ENCODE peak calls at places on chromosomes 1 and 21, in eight cellular contexts. M, U, F, Z, D, N, K and T are unnamed samples. For H3K4me1, the result is how much of the 10 kb centered on the place peaks cover.

GRCh38 chr1:241551759-241552638 is 19.8 kb downstream of the KMO start:
- DNase-seq in M (no peak), U (peak), F (no peak), Z (peak), D (peak), N (no peak), K (peak), T (no peak)

GRCh38 chr1:203046984-203047630 is 20.8 kb downstream of the PPFIA4 start:
- DNase-seq in M (no peak), U (no peak), F (no peak), Z (no peak), D (no peak), N (no peak), K (no peak), T (no peak)

GRCh38 chr1:226986496-226987178 is 46.5 kb downstream of the COQ8A start:
- DNase-seq in M (no peak), U (no peak), F (no peak), Z (no peak), D (no peak), N (no peak), K (no peak), T (no peak)

GRCh38 chr1:15684468-15685283 is 556 bp downstream of the PLEKHM2 start:
- DNase-seq in M (peak), U (peak), F (peak), Z (peak), D (peak), N (peak), K (peak), T (peak)

GRCh38 chr1:113452921-113453770 is 62.8 kb downstream of the MAGI3 start:
- DNase-seq in M (no peak), U (no peak), F (no peak), Z (peak), D (no peak), N (peak), K (peak), T (no peak)

GRCh38 chr1:3069491-3070303 is 694 bp downstream of the PRDM16 start:
- DNase-seq in M (peak), U (peak), F (peak), Z (peak), D (peak), N (peak), K (peak), T (no peak)

GRCh38 chr1:160400646-160401486 is 502 bp downstream of the VANGL2 start:
- DNase-seq in M (peak), U (no peak), F (peak), Z (peak), D (no peak), N (peak), K (no peak), T (no peak)

GRCh38 chr1:243917177-243917862 is 67.3 kb upstream of the AKT3 start:
- DNase-seq in M (peak), U (peak), F (no peak), Z (peak), D (peak), N (peak), K (no peak), T (no peak)

GRCh38 chr1:221850788-221851187 is 108.9 kb upstream of the DUSP10 start:
- DNase-seq in M (no peak), U (no peak), F (no peak), Z (no peak), D (no peak), N (no peak), K (no peak), T (no peak)

GRCh38 chr21:25298512-25299491 is 308.5 kb downstream of the MRPL39 start:
- DNase-seq in M (no peak), U (no peak), F (no peak), Z (no peak), D (no peak), N (no peak), K (no peak), T (no peak)

GRCh38 chr21:45449658-45450502 is 44.9 kb downstream of the COL18A1 start:
- DNase-seq in M (no peak), U (peak), F (peak), Z (no peak), D (peak), N (no peak), K (peak), T (no peak)

GRCh38 chr1:183635112-183635605 is 424 bp downstream of the ARPC5 start:
- DNase-seq in M (no peak), U (peak), F (peak), Z (peak), D (peak), N (peak), K (peak), T (peak)

GRCh38 chr1:204103121-204103741 is 30.3 kb downstream of the SOX13 start:
- DNase-seq in M (no peak), U (no peak), F (no peak), Z (no peak), D (no peak), N (no peak), K (no peak), T (no peak)

GRCh38 chr1:194469282-194469681 is 1282.9 kb upstream of the B3GALT2 start:
- DNase-seq in M (no peak), U (no peak), F (no peak), Z (no peak), D (no peak), N (no peak), K (no peak), T (no peak)

GRCh38 chr1:91741301-91741700 is 144.7 kb downstream of the TGFBR3 start:
- DNase-seq in M (no peak), U (no peak), F (no peak), Z (no peak), D (no peak), N (no peak), K (no peak), T (no peak)

GRCh38 chr1:168362991-168363390 is 82.3 kb downstream of the TBX19 start:
- DNase-seq in M (no peak), U (no peak), F (no peak), Z (no peak), D (no peak), N (peak), K (peak), T (no peak)

GRCh38 chr1:212515329-212515760 is 82.6 kb downstream of the NENF start:
- DNase-seq in M (no peak), U (no peak), F (no peak), Z (no peak), D (no peak), N (no peak), K (no peak), T (no peak)

GRCh38 chr1:228825840-228826484 is 90.7 kb downstream of the RHOU start:
- DNase-seq in M (no peak), U (no peak), F (no peak), Z (no peak), D (no peak), N (no peak), K (no peak), T (no peak)

GRCh38 chr21:32334980-32335471 is 36.4 kb downstream of the MRAP start:
- DNase-seq in M (no peak), U (no peak), F (no peak), Z (no peak), D (no peak), N (no peak), K (no peak), T (no peak)

GRCh38 chr1:192545781-192546521 is 29.6 kb upstream of the RGS1 start:
- DNase-seq in M (no peak), U (no peak), F (no peak), Z (no peak), D (no peak), N (no peak), K (no peak), T (no peak)

GRCh38 chr1:244450597-244451538 is 841 bp downstream of the ADSS2 start:
- DNase-seq in M (peak), U (peak), F (peak), Z (peak), D (peak), N (peak), K (peak), T (peak)

GRCh38 chr1:53362851-53363642 is 35.2 kb upstream of the LRP8 start:
- DNase-seq in M (peak), U (no peak), F (no peak), Z (no peak), D (no peak), N (no peak), K (no peak), T (no peak)

GRCh38 chr1:33335020-33335419 is 14.1 kb upstream of the A3GALT2 start:
- DNase-seq in M (no peak), U (no peak), F (no peak), Z (no peak), D (no peak), N (no peak), K (no peak), T (no peak)

GRCh38 chr1:54745864-54746263 is 18.5 kb downstream of the PARS2 start:
- DNase-seq in M (no peak), U (no peak), F (no peak), Z (no peak), D (no peak), N (no peak), K (no peak), T (no peak)

GRCh38 chr1:54716299-54717047 is 812 bp downstream of the TTC4 start:
- DNase-seq in M (no peak), U (no peak), F (no peak), Z (no peak), D (no peak), N (no peak), K (no peak), T (no peak)

GRCh38 chr1:160214481-160215140 is 9.4 kb downstream of the PEA15 start:
- DNase-seq in M (no peak), U (no peak), F (no peak), Z (peak), D (no peak), N (no peak), K (no peak), T (no peak)

GRCh38 chr1:93179886-93180722 is at the start of gene TMED5:
- DNase-seq in M (peak), U (peak), F (peak), Z (peak), D (peak), N (peak), K (peak), T (peak)

GRCh38 chr1:7149080-7149838 is 364.0 kb downstream of the CAMTA1 start:
- DNase-seq in M (no peak), U (peak), F (peak), Z (no peak), D (peak), N (peak), K (no peak), T (peak)

GRCh38 chr1:10387611-10388386 is 11.1 kb upstream of the PGD start:
- DNase-seq in M (peak), U (peak), F (no peak), Z (no peak), D (peak), N (no peak), K (no peak), T (no peak)

GRCh38 chr1:31383967-31384366 is 11.1 kb upstream of the FABP3 start:
- DNase-seq in M (no peak), U (no peak), F (no peak), Z (peak), D (no peak), N (no peak), K (no peak), T (no peak)

GRCh38 chr1:22039594-22040347 is 12.7 kb upstream of the CDC42 start:
- DNase-seq in M (peak), U (peak), F (peak), Z (peak), D (peak), N (peak), K (peak), T (no peak)

GRCh38 chr1:49016030-49016991 is 239.6 kb upstream of the BEND5 start:
- DNase-seq in M (no peak), U (no peak), F (no peak), Z (no peak), D (no peak), N (no peak), K (no peak), T (no peak)

GRCh38 chr1:51973587-51974474 is 16.7 kb downstream of the RAB3B start:
- DNase-seq in M (no peak), U (no peak), F (no peak), Z (no peak), D (no peak), N (no peak), K (no peak), T (no peak)

GRCh38 chr1:59897165-59897564 is 29.4 kb downstream of the CYP2J2 start:
- DNase-seq in M (no peak), U (no peak), F (no peak), Z (no peak), D (no peak), N (no peak), K (no peak), T (no peak)

GRCh38 chr1:16243936-16244649 is 7.1 kb upstream of the CPLANE2 start:
- DNase-seq in M (peak), U (peak), F (peak), Z (peak), D (peak), N (peak), K (peak), T (peak)

GRCh38 chr21:17711896-17712295 is 99.2 kb upstream of the BTG3 start:
- DNase-seq in M (no peak), U (no peak), F (no peak), Z (no peak), D (no peak), N (no peak), K (no peak), T (no peak)

GRCh38 chr1:218299416-218299815 is 14.3 kb downstream of the RRP15 start:
- DNase-seq in M (no peak), U (no peak), F (no peak), Z (no peak), D (no peak), N (peak), K (no peak), T (no peak)
- H3K4me1 ChIP-seq in M (under half), U (under half), F (under half), Z (under half), D (under half), N (under half), K (under half), T (under half)

DNA sequence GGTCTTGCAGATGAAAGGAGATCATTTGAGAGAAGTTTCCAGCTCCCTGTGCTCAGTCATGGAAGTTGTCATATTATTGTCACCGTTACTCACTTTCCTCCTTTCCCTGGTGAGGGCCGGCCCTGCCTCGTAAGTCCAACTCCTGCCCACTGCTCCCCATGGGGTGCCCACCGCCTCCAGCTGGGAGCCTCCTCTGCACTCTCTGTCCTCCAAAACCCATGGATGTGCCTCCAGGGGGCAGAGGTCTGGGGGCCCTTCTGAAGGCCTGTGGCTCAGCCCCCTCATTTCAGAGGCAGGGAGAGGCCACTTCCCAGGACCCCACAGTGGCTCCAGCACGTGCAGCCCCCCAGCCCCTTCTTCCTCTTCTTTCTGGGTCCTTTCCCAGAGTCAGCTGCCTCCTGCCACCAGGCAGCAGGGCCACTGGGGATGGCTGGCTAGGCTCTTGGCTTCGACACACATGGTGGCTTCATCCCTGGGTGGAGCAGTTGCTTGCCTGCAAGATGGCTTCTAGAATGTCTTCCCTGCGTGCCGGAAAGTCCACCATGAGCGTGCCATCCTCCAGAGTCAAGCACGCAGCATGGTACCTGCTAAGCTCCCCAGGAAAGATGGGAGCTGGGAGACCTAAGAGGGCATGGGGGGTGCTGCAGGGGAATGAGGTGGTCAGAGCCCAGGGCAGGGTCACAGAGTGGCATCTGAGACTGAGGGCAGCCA is 98.0 kb upstream of the RUNX3 start:
- DNase-seq in M (no peak), U (no peak), F (no peak), Z (no peak), D (no peak), N (no peak), K (no peak), T (no peak)
- H3K4me1 ChIP-seq in M (under half), U (under half), F (under half), Z (under half), D (under half), N (under half), K (half or more), T (under half)

GRCh38 chr1:172669011-172669410 is 10.1 kb downstream of the FASLG start:
- DNase-seq in M (no peak), U (no peak), F (no peak), Z (no peak), D (no peak), N (no peak), K (no peak), T (no peak)

GRCh38 chr1:172670316-172670715 is 11.4 kb downstream of the FASLG start:
- DNase-seq in M (no peak), U (no peak), F (no peak), Z (no peak), D (no peak), N (no peak), K (no peak), T (no peak)

GRCh38 chr1:172673761-172674160 is 14.9 kb downstream of the FASLG start:
- DNase-seq in M (no peak), U (no peak), F (no peak), Z (no peak), D (no peak), N (no peak), K (no peak), T (no peak)

GRCh38 chr1:172670791-172671190 is 11.9 kb downstream of the FASLG start:
- DNase-seq in M (no peak), U (no peak), F (no peak), Z (no peak), D (no peak), N (no peak), K (peak), T (no peak)

DNA sequence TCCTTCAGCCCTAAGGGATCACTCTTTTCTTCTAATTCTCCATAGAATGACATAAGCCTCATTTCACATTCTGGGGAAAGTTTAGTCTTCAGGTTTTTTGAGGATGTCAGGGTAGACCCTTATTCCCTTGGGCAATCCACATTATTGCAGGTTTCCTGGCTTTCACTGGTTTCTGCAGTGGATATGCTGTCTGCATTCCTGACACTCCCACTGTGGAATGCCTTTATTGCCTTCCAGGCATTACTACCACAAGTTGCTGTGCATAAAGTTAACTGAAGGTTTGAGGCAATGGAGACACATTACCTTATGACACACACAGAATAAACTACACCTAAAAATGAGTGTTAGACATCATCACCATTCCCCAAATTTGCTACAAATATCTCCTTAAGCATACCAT is 12.7 kb downstream of the FASLG start:
- DNase-seq in M (no peak), U (no peak), F (no peak), Z (no peak), D (no peak), N (no peak), K (no peak), T (no peak)
- H3K4me1 ChIP-seq in M (under half), U (under half), F (under half), Z (under half), D (under half), N (under half), K (half or more), T (under half)

DNA sequence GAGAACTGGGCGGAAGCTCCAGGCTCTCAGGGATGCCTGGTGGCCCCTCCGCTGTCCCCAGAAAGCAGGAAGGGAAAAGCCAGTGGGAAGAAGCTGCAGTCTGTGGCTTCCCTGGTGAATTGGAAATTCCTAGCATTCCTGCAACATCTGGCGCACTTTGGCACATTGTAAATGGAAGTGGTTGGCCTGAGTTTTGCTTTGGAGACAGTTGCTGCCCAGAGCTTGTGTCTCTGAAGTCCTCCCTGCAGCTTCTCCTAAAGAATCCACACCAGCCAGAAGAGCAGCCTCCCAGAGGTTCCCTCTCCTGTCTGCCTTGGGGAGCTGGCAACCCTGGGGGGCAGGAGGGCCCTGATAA is 48.2 kb downstream of the ARHGEF10L start:
- DNase-seq in M (no peak), U (no peak), F (no peak), Z (no peak), D (no peak), N (peak), K (no peak), T (no peak)
- H3K4me1 ChIP-seq in M (under half), U (half or more), F (under half), Z (half or more), D (half or more), N (under half), K (under half), T (under half)

GRCh38 chr21:37790905-37791304 is 125.4 kb downstream of the KCNJ6 start:
- DNase-seq in M (no peak), U (no peak), F (no peak), Z (no peak), D (no peak), N (no peak), K (no peak), T (no peak)
- H3K4me1 ChIP-seq in M (under half), U (under half), F (under half), Z (under half), D (under half), N (under half), K (under half), T (under half)

GRCh38 chr1:164765993-164766720 is 207.2 kb downstream of the PBX1 start:
- DNase-seq in M (no peak), U (no peak), F (no peak), Z (no peak), D (no peak), N (no peak), K (no peak), T (no peak)
- H3K4me1 ChIP-seq in M (half or more), U (half or more), F (half or more), Z (under half), D (half or more), N (under half), K (under half), T (under half)

GRCh38 chr1:88779880-88780279 is 95.8 kb downstream of the PKN2 start:
- DNase-seq in M (no peak), U (no peak), F (no peak), Z (no peak), D (no peak), N (no peak), K (no peak), T (no peak)
- H3K4me1 ChIP-seq in M (under half), U (under half), F (under half), Z (under half), D (under half), N (under half), K (under half), T (under half)